ENCODE peak calls at places on chromosome 19, in five cellular contexts. One of them, this sample, is unnamed.

GRCh38 chr19:16376649-16377048 is 52.0 kb downstream of the KLF2 start:
- DNase-seq in brain microvascular endothelial cell: no peak
- DNase-seq in lower lobe of right lung: no peak
- DNase-seq in retinal pigment epithelial cell: no peak
- DNase-seq in CD4-positive, alpha-beta T cell: peak
- DNase-seq in this sample: no peak

GRCh38 chr19:43784251-43784980 is 3.6 kb upstream of the KCNN4 start:
- DNase-seq in brain microvascular endothelial cell: peak
- DNase-seq in lower lobe of right lung: no peak
- DNase-seq in retinal pigment epithelial cell: peak
- DNase-seq in CD4-positive, alpha-beta T cell: peak
- DNase-seq in this sample: no peak

GRCh38 chr19:56692496-56692895 is 20.9 kb upstream of the ZNF835 start:
- DNase-seq in brain microvascular endothelial cell: no peak
- DNase-seq in lower lobe of right lung: no peak
- DNase-seq in retinal pigment epithelial cell: no peak
- DNase-seq in CD4-positive, alpha-beta T cell: no peak
- DNase-seq in this sample: no peak

GRCh38 chr19:41666075-41666474 is 22.0 kb downstream of the CEACAM7 start:
- DNase-seq in brain microvascular endothelial cell: no peak
- DNase-seq in lower lobe of right lung: no peak
- DNase-seq in retinal pigment epithelial cell: no peak
- DNase-seq in CD4-positive, alpha-beta T cell: no peak
- DNase-seq in this sample: no peak

GRCh38 chr19:49058592-49058991 is 1.0 kb upstream of the CGB7 start:
- DNase-seq in brain microvascular endothelial cell: peak
- DNase-seq in lower lobe of right lung: no peak
- DNase-seq in retinal pigment epithelial cell: no peak
- DNase-seq in CD4-positive, alpha-beta T cell: no peak
- DNase-seq in this sample: no peak

GRCh38 chr19:10474962-10475451 is 28.1 kb downstream of the KEAP1 start:
- DNase-seq in brain microvascular endothelial cell: no peak
- DNase-seq in lower lobe of right lung: no peak
- DNase-seq in retinal pigment epithelial cell: no peak
- DNase-seq in CD4-positive, alpha-beta T cell: no peak
- DNase-seq in this sample: no peak

GRCh38 chr19:40719414-40719894 is 2.5 kb downstream of the ITPKC start:
- DNase-seq in brain microvascular endothelial cell: no peak
- DNase-seq in lower lobe of right lung: peak
- DNase-seq in retinal pigment epithelial cell: no peak
- DNase-seq in CD4-positive, alpha-beta T cell: no peak
- DNase-seq in this sample: no peak

GRCh38 chr19:44580366-44580895 is 32.9 kb upstream of the IGSF23 start:
- DNase-seq in brain microvascular endothelial cell: no peak
- DNase-seq in lower lobe of right lung: no peak
- DNase-seq in retinal pigment epithelial cell: no peak
- DNase-seq in CD4-positive, alpha-beta T cell: no peak
- DNase-seq in this sample: no peak

GRCh38 chr19:35775298-35776101 is at the start of gene ARHGAP33:
- DNase-seq in brain microvascular endothelial cell: peak
- DNase-seq in lower lobe of right lung: peak
- DNase-seq in retinal pigment epithelial cell: peak
- DNase-seq in CD4-positive, alpha-beta T cell: peak
- DNase-seq in this sample: peak

GRCh38 chr19:54231077-54231931 is 8.5 kb upstream of the LILRB3 start:
- DNase-seq in brain microvascular endothelial cell: peak
- DNase-seq in lower lobe of right lung: peak
- DNase-seq in retinal pigment epithelial cell: no peak
- DNase-seq in CD4-positive, alpha-beta T cell: peak
- DNase-seq in this sample: peak

GRCh38 chr19:14361824-14362223 is 19.4 kb upstream of the ADGRE5 start:
- DNase-seq in brain microvascular endothelial cell: no peak
- DNase-seq in lower lobe of right lung: no peak
- DNase-seq in retinal pigment epithelial cell: no peak
- DNase-seq in CD4-positive, alpha-beta T cell: no peak
- DNase-seq in this sample: no peak

GRCh38 chr19:4639531-4640246 is 373 bp downstream of the TNFAIP8L1 start:
- DNase-seq in brain microvascular endothelial cell: no peak
- DNase-seq in lower lobe of right lung: peak
- DNase-seq in retinal pigment epithelial cell: no peak
- DNase-seq in CD4-positive, alpha-beta T cell: no peak
- DNase-seq in this sample: no peak

GRCh38 chr19:38441660-38442348 is 8.3 kb downstream of the RYR1 start:
- DNase-seq in brain microvascular endothelial cell: no peak
- DNase-seq in lower lobe of right lung: no peak
- DNase-seq in retinal pigment epithelial cell: no peak
- DNase-seq in CD4-positive, alpha-beta T cell: no peak
- DNase-seq in this sample: no peak

GRCh38 chr19:1445932-1446712 is 3.8 kb upstream of the APC2 start:
- DNase-seq in brain microvascular endothelial cell: no peak
- DNase-seq in lower lobe of right lung: no peak
- DNase-seq in retinal pigment epithelial cell: no peak
- DNase-seq in CD4-positive, alpha-beta T cell: no peak
- DNase-seq in this sample: no peak

GRCh38 chr19:48342841-48343540 is 17.6 kb downstream of the EMP3 start:
- DNase-seq in brain microvascular endothelial cell: peak
- DNase-seq in lower lobe of right lung: no peak
- DNase-seq in retinal pigment epithelial cell: no peak
- DNase-seq in CD4-positive, alpha-beta T cell: no peak
- DNase-seq in this sample: no peak

GRCh38 chr19:840519-841206 is at the start of gene PRTN3:
- DNase-seq in brain microvascular endothelial cell: no peak
- DNase-seq in lower lobe of right lung: peak
- DNase-seq in retinal pigment epithelial cell: no peak
- DNase-seq in CD4-positive, alpha-beta T cell: no peak
- DNase-seq in this sample: no peak

GRCh38 chr19:14505488-14506239 is 9.7 kb upstream of the GIPC1 start:
- DNase-seq in brain microvascular endothelial cell: peak
- DNase-seq in lower lobe of right lung: peak
- DNase-seq in retinal pigment epithelial cell: no peak
- DNase-seq in CD4-positive, alpha-beta T cell: peak
- DNase-seq in this sample: peak

GRCh38 chr19:32676186-32676894 is 692 bp downstream of the RGS9BP start:
- DNase-seq in brain microvascular endothelial cell: no peak
- DNase-seq in lower lobe of right lung: no peak
- DNase-seq in retinal pigment epithelial cell: no peak
- DNase-seq in CD4-positive, alpha-beta T cell: no peak
- DNase-seq in this sample: no peak

GRCh38 chr19:4669723-4670480 is at the start of gene MYDGF:
- DNase-seq in brain microvascular endothelial cell: peak
- DNase-seq in lower lobe of right lung: peak
- DNase-seq in retinal pigment epithelial cell: peak
- DNase-seq in CD4-positive, alpha-beta T cell: peak
- DNase-seq in this sample: peak

GRCh38 chr19:35077411-35078223 is 36.1 kb downstream of the HPN start:
- DNase-seq in brain microvascular endothelial cell: no peak
- DNase-seq in lower lobe of right lung: peak
- DNase-seq in retinal pigment epithelial cell: no peak
- DNase-seq in CD4-positive, alpha-beta T cell: no peak
- DNase-seq in this sample: no peak

GRCh38 chr19:45638930-45639729 is at the start of gene EML2:
- DNase-seq in brain microvascular endothelial cell: no peak
- DNase-seq in lower lobe of right lung: peak
- DNase-seq in retinal pigment epithelial cell: no peak
- DNase-seq in CD4-positive, alpha-beta T cell: peak
- DNase-seq in this sample: peak
- TF ChIP-seq CTCF in brain microvascular endothelial cell: peak
- TF ChIP-seq CTCF in lower lobe of right lung: peak
- TF ChIP-seq CTCF in retinal pigment epithelial cell: peak
- TF ChIP-seq CTCF in CD4-positive, alpha-beta T cell: peak
- TF ChIP-seq CTCF in this sample: no peak

GRCh38 chr19:31113250-31113685 is 236.0 kb downstream of the TSHZ3 start:
- DNase-seq in brain microvascular endothelial cell: peak
- DNase-seq in lower lobe of right lung: no peak
- DNase-seq in retinal pigment epithelial cell: no peak
- DNase-seq in CD4-positive, alpha-beta T cell: no peak
- DNase-seq in this sample: no peak

GRCh38 chr19:31109626-31110025 is 239.6 kb downstream of the TSHZ3 start:
- DNase-seq in brain microvascular endothelial cell: no peak
- DNase-seq in lower lobe of right lung: no peak
- DNase-seq in retinal pigment epithelial cell: no peak
- DNase-seq in CD4-positive, alpha-beta T cell: no peak
- DNase-seq in this sample: no peak

GRCh38 chr19:31112158-31112557 is 237.1 kb downstream of the TSHZ3 start:
- DNase-seq in brain microvascular endothelial cell: no peak
- DNase-seq in lower lobe of right lung: no peak
- DNase-seq in retinal pigment epithelial cell: no peak
- DNase-seq in CD4-positive, alpha-beta T cell: no peak
- DNase-seq in this sample: no peak

GRCh38 chr19:31111741-31112140 is 237.5 kb downstream of the TSHZ3 start:
- DNase-seq in brain microvascular endothelial cell: no peak
- DNase-seq in lower lobe of right lung: no peak
- DNase-seq in retinal pigment epithelial cell: no peak
- DNase-seq in CD4-positive, alpha-beta T cell: no peak
- DNase-seq in this sample: no peak

DNA sequence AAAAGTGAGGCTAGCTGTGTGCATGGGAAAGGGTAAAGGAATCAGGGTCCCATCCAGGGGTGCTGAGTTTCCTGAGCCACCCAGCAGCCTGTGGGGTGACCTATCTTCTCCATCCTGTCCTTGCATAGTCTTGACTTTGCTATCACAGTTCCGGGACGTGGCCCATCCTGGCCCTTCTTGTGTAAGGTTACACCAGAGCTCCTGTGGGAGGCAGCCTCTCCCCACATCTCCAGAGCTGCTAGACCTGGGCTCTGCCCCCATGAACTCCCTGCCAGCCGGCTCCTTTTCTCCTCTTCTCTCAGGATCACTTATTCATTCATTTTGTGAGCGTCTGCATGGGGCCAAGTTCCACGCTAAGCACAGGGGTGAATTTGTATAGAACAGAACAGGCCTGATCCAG is 238.9 kb downstream of the TSHZ3 start:
- DNase-seq in brain microvascular endothelial cell: no peak
- DNase-seq in lower lobe of right lung: no peak
- DNase-seq in retinal pigment epithelial cell: no peak
- DNase-seq in CD4-positive, alpha-beta T cell: no peak
- DNase-seq in this sample: no peak
- TF ChIP-seq CTCF in brain microvascular endothelial cell: peak
- TF ChIP-seq CTCF in lower lobe of right lung: no peak
- TF ChIP-seq CTCF in retinal pigment epithelial cell: peak
- TF ChIP-seq CTCF in CD4-positive, alpha-beta T cell: no peak
- TF ChIP-seq CTCF in this sample: no peak

DNA sequence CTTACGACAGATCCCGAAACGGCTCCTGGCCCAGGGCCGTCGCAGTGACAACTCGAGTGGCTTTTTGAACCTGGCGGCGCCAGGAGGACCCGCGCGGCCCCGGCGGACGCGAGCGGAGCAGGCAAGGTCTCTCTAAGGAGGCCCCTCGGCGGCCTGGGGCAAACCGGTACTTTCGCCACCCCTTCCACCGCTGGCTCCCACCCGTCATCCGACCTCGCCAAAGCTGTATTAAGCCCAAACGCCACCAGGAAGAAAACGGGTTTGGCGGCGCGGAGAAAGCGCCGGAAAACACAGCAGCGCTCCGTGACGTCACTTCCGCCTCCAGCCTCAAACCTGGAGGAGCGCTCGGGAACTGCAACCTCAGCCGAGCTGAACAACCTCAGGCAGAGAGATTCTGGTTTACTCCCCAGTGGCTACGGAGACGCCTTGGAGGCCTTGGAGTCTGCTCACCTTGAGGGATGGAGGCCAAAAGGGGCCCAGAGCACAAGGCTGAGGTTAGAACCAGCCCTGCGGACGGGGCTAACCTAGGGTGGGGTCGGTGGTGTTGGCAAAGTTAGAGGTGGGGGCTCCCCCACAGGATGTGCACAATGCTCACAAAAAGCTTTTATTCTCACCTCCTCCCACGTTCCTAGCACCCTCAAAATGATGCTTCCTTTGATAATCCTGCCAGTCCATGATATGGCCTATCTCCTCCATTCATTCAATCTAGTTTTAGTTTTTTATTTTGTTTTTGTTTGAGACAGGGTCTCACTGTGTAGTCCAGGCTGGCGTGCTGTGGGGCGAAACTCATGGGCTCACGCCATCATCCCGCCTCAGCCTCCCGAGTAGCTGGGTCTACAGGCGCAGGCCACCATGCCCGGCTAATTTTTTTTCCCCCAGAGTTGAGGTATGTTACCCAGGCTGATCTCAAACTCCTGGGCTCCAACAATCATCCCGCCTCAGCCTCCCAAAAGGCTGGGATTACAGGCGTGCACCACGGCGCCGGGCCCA is at the start of gene ZNF266:
- DNase-seq in brain microvascular endothelial cell: peak
- DNase-seq in lower lobe of right lung: peak
- DNase-seq in retinal pigment epithelial cell: peak
- DNase-seq in CD4-positive, alpha-beta T cell: peak
- DNase-seq in this sample: peak
- TF ChIP-seq CTCF in brain microvascular endothelial cell: peak
- TF ChIP-seq CTCF in lower lobe of right lung: peak
- TF ChIP-seq CTCF in retinal pigment epithelial cell: peak
- TF ChIP-seq CTCF in CD4-positive, alpha-beta T cell: peak
- TF ChIP-seq CTCF in this sample: peak

GRCh38 chr19:13024958-13025653 is 29.8 kb downstream of the NFIX start:
- DNase-seq in brain microvascular endothelial cell: no peak
- DNase-seq in lower lobe of right lung: peak
- DNase-seq in retinal pigment epithelial cell: no peak
- DNase-seq in CD4-positive, alpha-beta T cell: no peak
- DNase-seq in this sample: no peak
- TF ChIP-seq CTCF in brain microvascular endothelial cell: no peak
- TF ChIP-seq CTCF in lower lobe of right lung: no peak
- TF ChIP-seq CTCF in retinal pigment epithelial cell: no peak
- TF ChIP-seq CTCF in CD4-positive, alpha-beta T cell: no peak
- TF ChIP-seq CTCF in this sample: no peak

GRCh38 chr19:8251025-8251472 is 41.9 kb downstream of the CERS4 start:
- DNase-seq in brain microvascular endothelial cell: no peak
- DNase-seq in lower lobe of right lung: peak
- DNase-seq in retinal pigment epithelial cell: peak
- DNase-seq in CD4-positive, alpha-beta T cell: no peak
- DNase-seq in this sample: no peak
- TF ChIP-seq CTCF in brain microvascular endothelial cell: peak
- TF ChIP-seq CTCF in lower lobe of right lung: no peak
- TF ChIP-seq CTCF in retinal pigment epithelial cell: no peak
- TF ChIP-seq CTCF in CD4-positive, alpha-beta T cell: no peak
- TF ChIP-seq CTCF in this sample: no peak